ENCODE peak calls at places on chromosome 12, in six cellular contexts. Y, F, L, C, Z and P are unnamed samples.

GRCh38 chr12:32454866-32455265 is 55.5 kb downstream of the FGD4 start:
- DNase-seq in Y (no peak), F (no peak), L (no peak), C (no peak), Z (no peak), P (no peak)

GRCh38 chr12:98533723-98534251 is 18.4 kb downstream of the TMPO start:
- DNase-seq in Y (no peak), F (no peak), L (no peak), C (peak), Z (peak), P (no peak)

GRCh38 chr12:80860206-80860605 is 77.5 kb downstream of the LIN7A start:
- DNase-seq in Y (no peak), F (no peak), L (no peak), C (no peak), Z (no peak), P (no peak)

GRCh38 chr12:78853231-78853630 is 11.3 kb upstream of the SYT1 start:
- DNase-seq in Y (no peak), F (no peak), L (no peak), C (no peak), Z (no peak), P (no peak)

GRCh38 chr12:72338437-72338836 is 66.3 kb downstream of the TRHDE start:
- DNase-seq in Y (no peak), F (no peak), L (no peak), C (no peak), Z (no peak), P (no peak)

GRCh38 chr12:87150969-87151662 is 878.1 kb downstream of the C12orf50 start:
- DNase-seq in Y (peak), F (no peak), L (no peak), C (no peak), Z (no peak), P (no peak)

GRCh38 chr12:102765736-102766135 is 151.3 kb downstream of the PAH start:
- DNase-seq in Y (no peak), F (no peak), L (no peak), C (peak), Z (no peak), P (no peak)

GRCh38 chr12:47844264-47845020 is 24.7 kb upstream of the HDAC7 start:
- DNase-seq in Y (peak), F (no peak), L (no peak), C (no peak), Z (no peak), P (no peak)

GRCh38 chr12:87428701-87429277 is 600.4 kb downstream of the C12orf50 start:
- DNase-seq in Y (no peak), F (no peak), L (no peak), C (no peak), Z (no peak), P (no peak)

DNA sequence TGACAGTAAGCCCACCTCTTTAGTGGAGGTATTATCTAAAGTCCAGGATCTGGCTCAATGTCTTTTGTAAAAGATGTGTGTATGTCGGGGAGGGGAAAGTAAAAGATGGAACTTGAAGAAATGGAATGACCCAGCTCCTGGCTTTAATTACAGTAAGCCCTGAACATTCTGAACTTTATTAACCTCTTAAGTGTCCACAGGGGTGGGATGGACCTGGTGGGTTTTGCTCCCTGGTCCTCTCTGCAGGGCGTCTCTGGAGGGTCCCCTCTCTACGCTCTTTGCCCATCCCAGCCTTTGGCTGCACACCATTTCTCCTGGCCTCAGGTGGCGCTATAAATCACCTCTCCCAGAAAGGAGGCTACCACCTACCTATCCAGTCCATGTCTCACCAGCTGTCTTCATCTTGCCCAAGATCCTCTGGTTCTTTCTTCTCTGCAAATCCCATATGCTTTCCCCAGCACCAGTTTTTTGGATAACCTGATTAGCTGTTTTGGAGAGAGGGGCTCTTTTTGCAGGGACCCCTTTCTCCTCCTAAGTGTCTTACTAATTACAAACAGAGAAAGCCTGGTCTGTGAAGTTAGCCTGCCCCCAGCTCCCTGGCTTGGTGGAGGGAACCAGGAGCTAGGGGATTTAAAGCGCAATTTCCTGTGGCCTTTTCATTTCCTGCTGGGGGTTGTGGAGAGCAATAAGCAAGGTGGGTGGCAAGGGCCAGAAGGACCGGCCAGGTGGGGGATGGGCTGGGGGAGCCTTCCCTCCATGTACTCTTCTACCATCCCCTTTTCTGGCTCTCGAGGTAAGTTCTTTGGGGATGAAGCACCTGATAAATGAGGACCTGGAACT is 3.9 kb upstream of the CISTR start:
- DNase-seq in Y (no peak), F (no peak), L (no peak), C (no peak), Z (no peak), P (no peak)
- TF ChIP-seq CTCF in Y (no peak), F (peak), L (no peak), C (no peak), Z (no peak), P (no peak)

DNA sequence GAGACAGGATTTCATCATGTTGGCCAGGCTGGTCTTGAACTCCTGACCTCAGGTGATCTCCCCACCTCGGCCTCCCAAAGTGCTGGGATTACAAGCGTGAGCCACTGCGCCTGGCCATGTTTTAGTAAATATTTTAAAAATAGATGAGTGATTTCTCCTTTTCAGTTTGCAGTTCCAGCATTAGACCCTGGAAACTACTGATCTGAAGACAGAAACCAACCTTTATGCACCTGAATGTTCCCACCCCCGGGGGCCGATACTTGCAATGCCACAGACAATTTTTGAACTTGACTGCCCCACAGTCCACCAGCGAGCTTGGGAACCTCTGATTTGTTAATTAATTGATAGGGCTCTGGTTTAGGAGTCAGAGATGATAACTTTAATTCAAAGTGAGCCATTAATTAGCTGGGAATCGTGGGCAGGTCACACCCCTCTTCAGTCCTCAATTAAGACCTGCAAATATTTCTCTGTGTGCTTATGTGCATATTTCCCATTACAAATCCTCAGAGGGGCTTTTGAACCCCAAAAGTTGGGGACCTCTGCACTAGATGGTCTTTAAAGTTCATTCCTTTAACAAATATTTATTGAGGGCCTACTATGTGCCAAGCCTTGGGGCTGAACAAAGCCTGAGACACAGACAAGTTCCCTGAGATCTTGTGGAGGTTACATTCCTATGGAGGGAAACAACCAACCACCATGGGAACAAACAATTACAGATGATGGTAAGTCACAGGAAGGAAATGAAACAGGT is 4.1 kb upstream of the TMEM120B start:
- DNase-seq in Y (no peak), F (no peak), L (no peak), C (no peak), Z (no peak), P (no peak)
- TF ChIP-seq CTCF in Y (no peak), F (no peak), L (no peak), C (no peak), Z (no peak), P (no peak)

GRCh38 chr12:130497991-130498390 is 160.3 kb downstream of the PIWIL1 start:
- DNase-seq in Y (no peak), F (no peak), L (no peak), C (no peak), Z (no peak), P (no peak)

GRCh38 chr12:130499474-130499873 is 161.8 kb downstream of the PIWIL1 start:
- DNase-seq in Y (no peak), F (no peak), L (no peak), C (no peak), Z (no peak), P (no peak)

GRCh38 chr12:130497331-130497730 is 159.6 kb downstream of the PIWIL1 start:
- DNase-seq in Y (no peak), F (no peak), L (no peak), C (no peak), Z (no peak), P (no peak)

GRCh38 chr12:130500835-130501330 is 163.2 kb downstream of the PIWIL1 start:
- DNase-seq in Y (no peak), F (no peak), L (no peak), C (no peak), Z (no peak), P (no peak)

DNA sequence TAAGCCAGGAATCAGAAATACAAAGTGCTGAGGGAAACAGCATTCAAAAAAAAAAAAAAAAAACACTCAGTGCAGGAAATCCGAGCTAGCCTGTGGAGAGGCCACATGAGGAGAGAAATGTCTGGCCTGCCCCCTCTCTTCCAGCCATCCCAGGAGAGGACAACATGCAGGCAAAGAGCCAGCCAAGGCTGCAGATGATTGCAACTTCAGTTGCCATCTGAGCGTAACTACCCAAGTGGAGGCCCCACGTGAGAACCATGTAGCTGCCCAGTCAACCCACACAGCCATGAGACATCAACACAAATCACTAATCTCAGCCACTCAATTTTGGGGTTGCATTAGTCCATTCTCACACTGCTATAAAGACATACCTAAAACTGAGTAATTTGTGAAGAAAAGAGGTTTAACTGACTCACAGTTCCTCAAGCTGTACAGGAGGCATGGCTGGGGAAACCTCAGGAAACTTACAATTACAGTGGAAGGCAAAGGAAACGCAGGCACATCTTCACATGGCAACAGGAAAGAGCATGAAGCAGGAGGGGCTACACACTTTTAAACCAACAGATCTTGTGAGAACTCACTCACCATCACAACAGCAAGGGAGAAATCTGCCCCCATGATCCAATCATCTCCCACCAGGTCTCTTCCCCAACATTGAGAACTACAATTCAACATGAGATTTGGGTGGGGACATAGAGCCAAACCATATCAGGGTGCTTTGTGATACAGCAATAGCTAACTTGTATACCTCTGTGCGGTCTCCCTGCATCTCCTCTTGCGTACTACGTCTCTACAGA is 161.1 kb downstream of the PIWIL1 start:
- DNase-seq in Y (no peak), F (no peak), L (no peak), C (no peak), Z (no peak), P (no peak)
- TF ChIP-seq CTCF in Y (no peak), F (no peak), L (no peak), C (no peak), Z (no peak), P (no peak)

DNA sequence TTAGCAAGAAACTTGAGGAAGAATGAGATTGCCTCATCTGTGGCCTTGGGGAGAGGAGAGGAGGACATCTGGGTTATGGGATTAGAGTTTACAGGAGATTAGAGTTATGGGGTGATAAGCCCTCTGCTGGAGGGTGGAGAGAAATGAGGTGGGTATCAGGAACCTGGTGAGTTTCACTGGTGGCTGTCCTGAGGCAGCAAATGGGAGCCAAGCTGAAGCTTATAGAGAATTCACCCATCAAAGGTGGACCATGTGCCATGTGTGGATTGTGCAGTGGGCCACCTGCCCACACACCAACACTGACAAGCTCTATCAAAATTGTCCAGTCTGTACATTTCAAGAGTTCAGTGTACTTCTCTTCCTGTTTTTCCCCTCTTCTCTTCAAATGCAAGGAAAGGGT is 135.3 kb downstream of the AEBP2 start:
- DNase-seq in Y (no peak), F (no peak), L (no peak), C (no peak), Z (no peak), P (no peak)
- TF ChIP-seq CTCF in Y (no peak), F (no peak), L (no peak), C (no peak), Z (peak), P (no peak)

GRCh38 chr12:93766802-93767523 is 89.8 kb downstream of the CRADD start:
- DNase-seq in Y (no peak), F (no peak), L (peak), C (no peak), Z (peak), P (no peak)
- TF ChIP-seq CTCF in Y (peak), F (no peak), L (peak), C (peak), Z (peak), P (no peak)

DNA sequence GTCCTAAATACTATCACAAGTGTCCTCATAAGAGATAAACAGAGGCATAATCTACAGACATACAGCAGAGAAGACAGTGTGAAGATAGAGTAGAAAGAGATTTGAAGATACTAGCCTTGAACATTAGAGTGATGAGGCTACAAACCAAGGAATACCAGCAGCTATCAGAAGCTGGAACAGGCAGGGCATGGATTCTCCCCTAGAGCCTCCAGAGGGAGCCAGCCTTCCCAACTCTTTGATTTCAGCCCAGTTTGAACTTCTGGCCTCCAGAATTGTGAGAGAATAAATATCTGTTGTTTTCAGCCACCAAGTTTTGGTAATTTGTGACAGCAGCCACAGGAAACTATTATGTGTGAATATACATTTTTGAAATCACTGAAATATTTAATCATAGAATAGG is 47.2 kb downstream of the CCDC91 start:
- DNase-seq in Y (no peak), F (no peak), L (no peak), C (no peak), Z (no peak), P (no peak)
- TF ChIP-seq CTCF in Y (no peak), F (no peak), L (no peak), C (no peak), Z (peak), P (no peak)

GRCh38 chr12:121740847-121741246 is 28.3 kb downstream of the TMEM120B start:
- DNase-seq in Y (no peak), F (no peak), L (no peak), C (no peak), Z (no peak), P (no peak)
- TF ChIP-seq CTCF in Y (no peak), F (no peak), L (no peak), C (no peak), Z (no peak), P (no peak)

DNA sequence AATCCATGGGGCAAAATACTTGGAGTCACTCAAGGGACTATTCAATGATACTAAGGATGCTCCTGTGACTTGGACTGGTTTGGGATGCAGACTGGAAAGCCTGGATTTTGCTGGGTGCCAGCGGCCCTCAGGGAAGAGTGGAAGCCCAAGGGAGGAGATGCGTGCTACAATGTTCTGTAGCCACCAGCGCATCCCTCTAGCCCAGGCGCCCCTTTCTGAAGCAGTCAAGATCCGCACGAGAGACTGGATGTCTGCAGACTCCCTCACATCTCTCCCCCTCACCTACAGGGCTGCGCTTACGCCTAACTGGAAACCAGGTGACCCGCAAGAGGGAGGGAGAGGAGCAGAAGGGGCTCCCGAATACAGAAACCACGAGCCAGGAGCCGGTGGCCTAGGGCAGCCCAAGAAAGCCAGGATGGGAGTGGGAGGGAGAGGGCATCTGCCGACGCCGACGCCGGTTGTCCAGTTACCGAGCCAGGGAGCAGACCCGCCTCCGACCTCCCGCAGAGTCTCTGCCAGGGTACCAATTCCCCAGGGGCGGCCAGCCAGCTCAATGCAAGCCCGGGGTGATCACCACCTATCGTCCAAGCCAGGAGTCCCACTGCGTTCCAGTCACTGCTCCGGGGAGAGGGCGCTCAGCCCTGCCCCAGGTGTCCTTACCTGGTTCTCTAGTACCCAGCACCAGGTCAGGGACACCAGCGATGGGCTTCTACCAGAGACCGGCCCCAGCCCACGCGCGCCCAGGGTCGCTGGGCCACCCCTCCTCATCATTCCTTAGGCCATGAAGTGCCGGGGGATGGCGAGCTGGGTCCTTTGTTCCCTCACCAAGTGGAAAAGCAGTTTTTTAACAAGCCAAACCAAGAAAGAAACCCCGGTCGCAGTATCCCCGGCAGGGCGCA is 1.2 kb downstream of the NTN4 start:
- DNase-seq in Y (no peak), F (peak), L (no peak), C (no peak), Z (no peak), P (no peak)
- TF ChIP-seq CTCF in Y (no peak), F (no peak), L (no peak), C (no peak), Z (no peak), P (no peak)